ENCODE peak calls at places on chromosomes 16 and 17, in five cellular contexts. M is NT2/D1, I is H1, P is HepG2, Z is GM12878. K is an unnamed sample.
A peak's percentile ranks its signal among the peaks of the same experiment; 100 is the strongest.

GRCh38 chr17:18017958-18018357 is 21.0 kb downstream of the ATPAF2 start:
- DNase-seq in M (no peak), I (no peak), P (peak; percentile 91), Z (no peak), K (no peak)

GRCh38 chr17:15260376-15261062 is 4.6 kb downstream of the PMP22 start:
- DNase-seq in M (peak; percentile 44), I (peak; percentile 47), P (peak; percentile 35), Z (no peak), K (peak; percentile 85)

GRCh38 chr16:12305847-12306246 is 329.3 kb downstream of the SNX29 start:
- DNase-seq in M (no peak), I (no peak), P (no peak), Z (no peak), K (no peak)

GRCh38 chr16:49835116-49835880 is 20.6 kb downstream of the ZNF423 start:
- DNase-seq in M (no peak), I (no peak), P (no peak), Z (no peak), K (no peak)

GRCh38 chr16:27432600-27432957 is 30.6 kb downstream of the IL21R start:
- DNase-seq in M (no peak), I (no peak), P (no peak), Z (no peak), K (peak; percentile 6)

GRCh38 chr17:2227025-2227699 is 76.4 kb downstream of the SMG6 start:
- DNase-seq in M (no peak), I (no peak), P (no peak), Z (no peak), K (no peak)

GRCh38 chr16:30032083-30032819 is 1.2 kb upstream of the TLCD3B start:
- DNase-seq in M (peak; percentile 88), I (peak; percentile 51), P (peak; percentile 82), Z (no peak), K (peak; percentile 89)

GRCh38 chr16:55399911-55400310 is 75.9 kb downstream of the IRX6 start:
- DNase-seq in M (no peak), I (no peak), P (no peak), Z (no peak), K (no peak)

GRCh38 chr17:63082952-63083351 is 116.9 kb downstream of the TANC2 start:
- DNase-seq in M (no peak), I (no peak), P (no peak), Z (no peak), K (no peak)

GRCh38 chr17:77613181-77613580 is 345.3 kb upstream of the TNRC6C start:
- DNase-seq in M (no peak), I (no peak), P (no peak), Z (no peak), K (no peak)

GRCh38 chr17:43549496-43549895 is 3.4 kb upstream of the ETV4 start:
- DNase-seq in M (no peak), I (no peak), P (no peak), Z (no peak), K (no peak)

GRCh38 chr16:81076566-81077076 is 417 bp downstream of the C16orf46 start:
- DNase-seq in M (no peak), I (no peak), P (peak; percentile 79), Z (no peak), K (peak; percentile 84)

GRCh38 chr16:8944113-8944765 is 19.5 kb downstream of the USP7 start:
- DNase-seq in M (no peak), I (no peak), P (no peak), Z (peak; percentile 58), K (no peak)

GRCh38 chr17:77963441-77963840 is 4.9 kb downstream of the TNRC6C start:
- DNase-seq in M (no peak), I (no peak), P (peak; percentile 75), Z (no peak), K (no peak)

GRCh38 chr16:30094541-30095165 is 1.4 kb downstream of the YPEL3 start:
- DNase-seq in M (no peak), I (no peak), P (no peak), Z (no peak), K (no peak)

GRCh38 chr17:36459601-36460000 is 26.9 kb upstream of the ZNHIT3 start:
- DNase-seq in M (no peak), I (no peak), P (no peak), Z (no peak), K (no peak)

GRCh38 chr17:1315891-1316403 is 36.5 kb downstream of the TRARG1 start:
- DNase-seq in M (no peak), I (no peak), P (no peak), Z (no peak), K (peak; percentile 72)

GRCh38 chr17:4074831-4075495 is 67.9 kb downstream of the ZZEF1 start:
- DNase-seq in M (peak; percentile 42), I (no peak), P (peak; percentile 46), Z (peak; percentile 25), K (peak; percentile 53)

GRCh38 chr17:29495011-29495410 is 71.8 kb downstream of the ABHD15 start:
- DNase-seq in M (no peak), I (no peak), P (no peak), Z (no peak), K (no peak)

GRCh38 chr16:47995354-47995753 is 160.4 kb downstream of the ABCC12 start:
- DNase-seq in M (no peak), I (no peak), P (no peak), Z (no peak), K (no peak)

GRCh38 chr16:54690710-54691109 is 240.0 kb upstream of the IRX5 start:
- DNase-seq in M (no peak), I (no peak), P (no peak), Z (no peak), K (no peak)

GRCh38 chr17:8651013-8651412 is 20.5 kb upstream of the MYH10 start:
- DNase-seq in M (no peak), I (no peak), P (no peak), Z (no peak), K (no peak)

GRCh38 chr16:84234656-84235285 is 5.0 kb downstream of the KCNG4 start:
- DNase-seq in M (no peak), I (no peak), P (no peak), Z (no peak), K (no peak)

GRCh38 chr16:85627102-85627834 is 14.1 kb downstream of the GSE1 start:
- DNase-seq in M (no peak), I (no peak), P (no peak), Z (no peak), K (no peak)

GRCh38 chr17:58232707-58233156 is 5.7 kb upstream of the LPO start:
- DNase-seq in M (no peak), I (no peak), P (no peak), Z (peak; percentile 87), K (no peak)

DNA sequence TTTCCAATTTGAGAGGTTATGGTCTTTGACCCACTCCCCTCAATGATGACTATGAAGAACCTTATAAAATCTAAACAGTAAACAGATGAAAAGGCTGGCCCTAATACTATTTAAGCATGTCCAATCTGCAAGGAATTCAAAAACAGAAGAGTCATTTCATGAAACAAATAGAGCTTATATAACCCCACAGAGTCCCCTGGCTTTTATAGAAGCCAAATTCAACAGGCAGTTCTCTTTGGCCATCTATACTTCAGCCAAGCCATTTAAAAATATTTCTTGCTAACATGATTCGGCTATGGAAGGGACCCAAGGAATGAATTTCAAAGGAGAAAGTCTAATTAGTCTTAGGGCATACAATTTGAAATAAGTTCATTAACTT is 43.4 kb downstream of the SPOP start:
- DNase-seq in M (no peak), I (no peak), P (no peak), Z (no peak), K (no peak)
- TF ChIP-seq SUZ12 in M (no peak), I (no peak), P (no peak), Z (no peak), K (no peak)

GRCh38 chr16:15609286-15609649 is 33.7 kb downstream of the MARF1 start:
- DNase-seq in M (no peak), I (no peak), P (no peak), Z (no peak), K (no peak)

GRCh38 chr16:15611610-15612009 is 31.3 kb downstream of the MARF1 start:
- DNase-seq in M (no peak), I (no peak), P (no peak), Z (no peak), K (no peak)

GRCh38 chr16:15607700-15608396 is 35.1 kb downstream of the MARF1 start:
- DNase-seq in M (no peak), I (no peak), P (peak; percentile 67), Z (no peak), K (no peak)

GRCh38 chr16:15608398-15609285 is 34.3 kb downstream of the MARF1 start:
- DNase-seq in M (no peak), I (no peak), P (peak; percentile 90), Z (no peak), K (no peak)

DNA sequence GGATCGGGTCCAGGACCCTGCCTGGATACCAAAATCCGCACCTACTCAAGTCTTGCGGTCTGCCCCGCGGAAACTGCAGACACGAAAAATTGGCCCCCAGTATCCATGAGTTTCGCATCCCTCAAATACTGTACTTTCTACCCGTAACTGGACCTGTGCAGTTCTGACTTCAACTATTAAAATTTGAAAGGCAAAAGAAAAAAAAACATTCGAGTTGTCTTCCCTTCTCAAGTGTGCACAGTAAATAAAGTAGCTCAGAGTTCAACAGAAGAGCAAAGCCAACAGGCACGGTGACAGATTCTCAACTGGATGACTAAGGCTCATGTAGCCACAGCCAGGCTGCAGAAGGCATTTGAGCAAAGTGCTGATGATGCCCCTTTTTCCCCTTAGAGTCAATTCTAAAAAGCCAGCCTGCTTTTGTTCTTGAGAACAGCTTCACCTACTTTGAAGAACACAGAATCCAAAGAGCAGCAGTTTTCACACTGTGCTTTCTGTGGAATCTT is 32.5 kb downstream of the MARF1 start:
- DNase-seq in M (no peak), I (no peak), P (peak; percentile 89), Z (no peak), K (no peak)
- TF ChIP-seq SUZ12 in M (no peak), I (no peak), P (no peak), Z (no peak), K (no peak)

GRCh38 chr16:66486773-66487579 is 59.9 kb downstream of the BEAN1 start:
- DNase-seq in M (no peak), I (no peak), P (no peak), Z (no peak), K (no peak)
- TF ChIP-seq SUZ12 in M (no peak), I (no peak), P (no peak), Z (no peak), K (no peak)

GRCh38 chr17:68587847-68588246 is 13.3 kb downstream of the FAM20A start:
- DNase-seq in M (no peak), I (no peak), P (no peak), Z (no peak), K (no peak)
- TF ChIP-seq SUZ12 in M (no peak), I (no peak), P (no peak), Z (no peak), K (no peak)

K was measured in HEK293T.